ENCODE peak calls at places on chromosomes 13 and 19, in seven cellular contexts. One of them, this sample, is unnamed.

GRCh38 chr13:103517066-103517767 is 451.0 kb upstream of the SLC10A2 start:
- DNase-seq in MM.1S: peak; percentile 56
- DNase-seq in CD8-positive, alpha-beta T cell: no peak
- DNase-seq in fibroblast of lung: no peak
- DNase-seq in heart right ventricle: no peak
- DNase-seq in WERI-Rb-1: no peak
- DNase-seq in right atrium auricular region: no peak
- DNase-seq in this sample: no peak

GRCh38 chr13:71729441-71729840 is 137.6 kb downstream of the DACH1 start:
- DNase-seq in MM.1S: no peak
- DNase-seq in CD8-positive, alpha-beta T cell: no peak
- DNase-seq in fibroblast of lung: no peak
- DNase-seq in right atrium auricular region: no peak
- DNase-seq in WERI-Rb-1: no peak
- DNase-seq in heart right ventricle: no peak
- DNase-seq in this sample: no peak

GRCh38 chr19:45469835-45470146 is 2.0 kb downstream of the FOSB start:
- DNase-seq in WERI-Rb-1: peak; percentile 92
- DNase-seq in fibroblast of lung: no peak
- DNase-seq in right atrium auricular region: no peak
- DNase-seq in MM.1S: peak; percentile 85
- DNase-seq in CD8-positive, alpha-beta T cell: no peak
- DNase-seq in heart right ventricle: no peak
- DNase-seq in this sample: no peak

GRCh38 chr19:49333426-49334288 is 1.5 kb upstream of the CD37 start:
- DNase-seq in heart right ventricle: no peak
- DNase-seq in CD8-positive, alpha-beta T cell: peak; percentile 62
- DNase-seq in right atrium auricular region: no peak
- DNase-seq in MM.1S: peak; percentile 43
- DNase-seq in fibroblast of lung: no peak
- DNase-seq in WERI-Rb-1: no peak
- DNase-seq in this sample: peak; percentile 65

GRCh38 chr13:72820156-72820897 is 38.4 kb downstream of the PIBF1 start:
- DNase-seq in MM.1S: no peak
- DNase-seq in WERI-Rb-1: no peak
- DNase-seq in right atrium auricular region: no peak
- DNase-seq in heart right ventricle: no peak
- DNase-seq in fibroblast of lung: peak; percentile 95
- DNase-seq in CD8-positive, alpha-beta T cell: no peak
- DNase-seq in this sample: no peak

GRCh38 chr13:99227909-99228688 is 27.4 kb downstream of the UBAC2 start:
- DNase-seq in CD8-positive, alpha-beta T cell: no peak
- DNase-seq in MM.1S: no peak
- DNase-seq in heart right ventricle: no peak
- DNase-seq in WERI-Rb-1: no peak
- DNase-seq in right atrium auricular region: no peak
- DNase-seq in fibroblast of lung: no peak
- DNase-seq in this sample: no peak

GRCh38 chr13:69579351-69579750 is 528.3 kb upstream of the ATXN8OS start:
- DNase-seq in WERI-Rb-1: no peak
- DNase-seq in fibroblast of lung: no peak
- DNase-seq in right atrium auricular region: no peak
- DNase-seq in MM.1S: peak; percentile 7
- DNase-seq in CD8-positive, alpha-beta T cell: no peak
- DNase-seq in heart right ventricle: no peak
- DNase-seq in this sample: no peak

GRCh38 chr13:27182054-27182453 is 10.4 kb upstream of the USP12 start:
- DNase-seq in MM.1S: no peak
- DNase-seq in heart right ventricle: no peak
- DNase-seq in right atrium auricular region: no peak
- DNase-seq in WERI-Rb-1: no peak
- DNase-seq in fibroblast of lung: no peak
- DNase-seq in CD8-positive, alpha-beta T cell: no peak
- DNase-seq in this sample: no peak

GRCh38 chr13:39224841-39225240 is 186.6 kb downstream of the NHLRC3 start:
- DNase-seq in WERI-Rb-1: no peak
- DNase-seq in right atrium auricular region: no peak
- DNase-seq in MM.1S: no peak
- DNase-seq in CD8-positive, alpha-beta T cell: no peak
- DNase-seq in fibroblast of lung: no peak
- DNase-seq in heart right ventricle: no peak
- DNase-seq in this sample: no peak

GRCh38 chr19:16649734-16650133 is 10.2 kb downstream of the SMIM7 start:
- DNase-seq in right atrium auricular region: peak; percentile 63
- DNase-seq in heart right ventricle: no peak
- DNase-seq in CD8-positive, alpha-beta T cell: no peak
- DNase-seq in fibroblast of lung: no peak
- DNase-seq in MM.1S: no peak
- DNase-seq in WERI-Rb-1: no peak
- DNase-seq in this sample: no peak

GRCh38 chr13:45353895-45354294 is 12.9 kb upstream of the TPT1 start:
- DNase-seq in fibroblast of lung: no peak
- DNase-seq in MM.1S: no peak
- DNase-seq in right atrium auricular region: no peak
- DNase-seq in CD8-positive, alpha-beta T cell: no peak
- DNase-seq in heart right ventricle: no peak
- DNase-seq in WERI-Rb-1: no peak
- DNase-seq in this sample: no peak

GRCh38 chr13:50268500-50268899 is 253.3 kb downstream of the KCNRG start:
- DNase-seq in fibroblast of lung: no peak
- DNase-seq in MM.1S: no peak
- DNase-seq in heart right ventricle: no peak
- DNase-seq in WERI-Rb-1: no peak
- DNase-seq in CD8-positive, alpha-beta T cell: no peak
- DNase-seq in right atrium auricular region: no peak
- DNase-seq in this sample: no peak

GRCh38 chr13:49629947-49630346 is 1.6 kb downstream of the ARL11 start:
- DNase-seq in CD8-positive, alpha-beta T cell: no peak
- DNase-seq in right atrium auricular region: no peak
- DNase-seq in fibroblast of lung: peak; percentile 22
- DNase-seq in MM.1S: no peak
- DNase-seq in heart right ventricle: no peak
- DNase-seq in WERI-Rb-1: no peak
- DNase-seq in this sample: no peak

GRCh38 chr13:42258747-42259146 is 13.2 kb upstream of the AKAP11 start:
- DNase-seq in CD8-positive, alpha-beta T cell: no peak
- DNase-seq in MM.1S: no peak
- DNase-seq in heart right ventricle: no peak
- DNase-seq in WERI-Rb-1: peak; percentile 9
- DNase-seq in right atrium auricular region: no peak
- DNase-seq in fibroblast of lung: no peak
- DNase-seq in this sample: no peak

GRCh38 chr19:46646402-46646801 is 10.4 kb upstream of the GNG8 start:
- DNase-seq in CD8-positive, alpha-beta T cell: no peak
- DNase-seq in MM.1S: no peak
- DNase-seq in WERI-Rb-1: no peak
- DNase-seq in right atrium auricular region: no peak
- DNase-seq in heart right ventricle: no peak
- DNase-seq in fibroblast of lung: no peak
- DNase-seq in this sample: no peak

GRCh38 chr13:80413611-80414010 is 72.7 kb upstream of the SPRY2 start:
- DNase-seq in MM.1S: no peak
- DNase-seq in right atrium auricular region: no peak
- DNase-seq in WERI-Rb-1: no peak
- DNase-seq in heart right ventricle: no peak
- DNase-seq in CD8-positive, alpha-beta T cell: no peak
- DNase-seq in fibroblast of lung: no peak
- DNase-seq in this sample: no peak

GRCh38 chr19:2252481-2253105 is 3.5 kb downstream of the AMH start:
- DNase-seq in MM.1S: no peak
- DNase-seq in right atrium auricular region: no peak
- DNase-seq in WERI-Rb-1: no peak
- DNase-seq in CD8-positive, alpha-beta T cell: no peak
- DNase-seq in fibroblast of lung: no peak
- DNase-seq in heart right ventricle: no peak
- DNase-seq in this sample: no peak

GRCh38 chr19:47491358-47492136 is 7.5 kb upstream of the KPTN start:
- DNase-seq in CD8-positive, alpha-beta T cell: no peak
- DNase-seq in right atrium auricular region: no peak
- DNase-seq in WERI-Rb-1: no peak
- DNase-seq in heart right ventricle: no peak
- DNase-seq in fibroblast of lung: no peak
- DNase-seq in MM.1S: no peak
- DNase-seq in this sample: no peak

GRCh38 chr13:39036212-39036611 is 1.7 kb downstream of the PROSER1 start:
- DNase-seq in MM.1S: peak; percentile 10
- DNase-seq in WERI-Rb-1: no peak
- DNase-seq in CD8-positive, alpha-beta T cell: no peak
- DNase-seq in heart right ventricle: no peak
- DNase-seq in right atrium auricular region: no peak
- DNase-seq in fibroblast of lung: peak; percentile 36
- DNase-seq in this sample: no peak

GRCh38 chr19:5480427-5480836 is 25.2 kb downstream of the ZNRF4 start:
- DNase-seq in MM.1S: no peak
- DNase-seq in CD8-positive, alpha-beta T cell: peak; percentile 10
- DNase-seq in heart right ventricle: no peak
- DNase-seq in WERI-Rb-1: peak; percentile 47
- DNase-seq in fibroblast of lung: no peak
- DNase-seq in right atrium auricular region: no peak
- DNase-seq in this sample: no peak

GRCh38 chr13:41956272-41956671 is 4.6 kb downstream of the VWA8 start:
- DNase-seq in fibroblast of lung: no peak
- DNase-seq in CD8-positive, alpha-beta T cell: no peak
- DNase-seq in right atrium auricular region: no peak
- DNase-seq in MM.1S: no peak
- DNase-seq in WERI-Rb-1: no peak
- DNase-seq in heart right ventricle: no peak
- DNase-seq in this sample: no peak

GRCh38 chr19:35079826-35080225 is 35.8 kb upstream of the FXYD3 start:
- DNase-seq in right atrium auricular region: no peak
- DNase-seq in WERI-Rb-1: no peak
- DNase-seq in MM.1S: no peak
- DNase-seq in CD8-positive, alpha-beta T cell: no peak
- DNase-seq in fibroblast of lung: no peak
- DNase-seq in heart right ventricle: no peak
- DNase-seq in this sample: no peak

GRCh38 chr19:2079076-2079864 is 16.9 kb downstream of the MOB3A start:
- DNase-seq in WERI-Rb-1: no peak
- DNase-seq in heart right ventricle: no peak
- DNase-seq in MM.1S: no peak
- DNase-seq in CD8-positive, alpha-beta T cell: no peak
- DNase-seq in right atrium auricular region: no peak
- DNase-seq in fibroblast of lung: no peak
- DNase-seq in this sample: no peak

GRCh38 chr19:6535558-6536137 is 4.8 kb downstream of the TNFSF9 start:
- DNase-seq in CD8-positive, alpha-beta T cell: no peak
- DNase-seq in fibroblast of lung: no peak
- DNase-seq in WERI-Rb-1: no peak
- DNase-seq in right atrium auricular region: no peak
- DNase-seq in heart right ventricle: no peak
- DNase-seq in MM.1S: no peak
- DNase-seq in this sample: no peak

GRCh38 chr19:33630880-33631627 is 9.3 kb downstream of the CHST8 start:
- DNase-seq in CD8-positive, alpha-beta T cell: no peak
- DNase-seq in right atrium auricular region: no peak
- DNase-seq in WERI-Rb-1: no peak
- DNase-seq in MM.1S: no peak
- DNase-seq in fibroblast of lung: no peak
- DNase-seq in heart right ventricle: no peak
- DNase-seq in this sample: no peak

GRCh38 chr19:10089801-10090375 is 3.8 kb downstream of the SHFL start:
- DNase-seq in fibroblast of lung: no peak
- DNase-seq in heart right ventricle: no peak
- DNase-seq in MM.1S: no peak
- DNase-seq in CD8-positive, alpha-beta T cell: no peak
- DNase-seq in WERI-Rb-1: no peak
- DNase-seq in right atrium auricular region: no peak
- DNase-seq in this sample: no peak

GRCh38 chr19:10091370-10091687 is 5.2 kb downstream of the SHFL start:
- DNase-seq in CD8-positive, alpha-beta T cell: no peak
- DNase-seq in heart right ventricle: no peak
- DNase-seq in fibroblast of lung: no peak
- DNase-seq in right atrium auricular region: no peak
- DNase-seq in WERI-Rb-1: no peak
- DNase-seq in MM.1S: no peak
- DNase-seq in this sample: no peak

GRCh38 chr19:10093295-10094186 is 7.4 kb downstream of the SHFL start:
- DNase-seq in CD8-positive, alpha-beta T cell: no peak
- DNase-seq in WERI-Rb-1: no peak
- DNase-seq in MM.1S: no peak
- DNase-seq in heart right ventricle: no peak
- DNase-seq in fibroblast of lung: no peak
- DNase-seq in right atrium auricular region: no peak
- DNase-seq in this sample: no peak

GRCh38 chr19:10092648-10093294 is 6.7 kb downstream of the SHFL start:
- DNase-seq in CD8-positive, alpha-beta T cell: no peak
- DNase-seq in fibroblast of lung: no peak
- DNase-seq in right atrium auricular region: no peak
- DNase-seq in MM.1S: no peak
- DNase-seq in heart right ventricle: no peak
- DNase-seq in WERI-Rb-1: no peak
- DNase-seq in this sample: no peak

GRCh38 chr19:10091892-10092641 is 6.0 kb downstream of the SHFL start:
- DNase-seq in MM.1S: no peak
- DNase-seq in WERI-Rb-1: no peak
- DNase-seq in right atrium auricular region: no peak
- DNase-seq in fibroblast of lung: no peak
- DNase-seq in heart right ventricle: no peak
- DNase-seq in CD8-positive, alpha-beta T cell: no peak
- DNase-seq in this sample: no peak
- H3K4me3 ChIP-seq in MM.1S: no peak overlapping the region
- H3K4me3 ChIP-seq in WERI-Rb-1: no peak overlapping the region
- H3K4me3 ChIP-seq in right atrium auricular region: no peak overlapping the region
- H3K4me3 ChIP-seq in fibroblast of lung: no peak overlapping the region
- H3K4me3 ChIP-seq in heart right ventricle: no peak overlapping the region
- H3K4me3 ChIP-seq in CD8-positive, alpha-beta T cell: no peak overlapping the region
- H3K4me3 ChIP-seq in this sample: no peak overlapping the region

GRCh38 chr19:51983361-51983760 is 3.3 kb downstream of the ZNF350 start:
- DNase-seq in WERI-Rb-1: no peak
- DNase-seq in MM.1S: no peak
- DNase-seq in CD8-positive, alpha-beta T cell: no peak
- DNase-seq in right atrium auricular region: no peak
- DNase-seq in fibroblast of lung: no peak
- DNase-seq in heart right ventricle: no peak
- DNase-seq in this sample: no peak
- H3K9me3 ChIP-seq in WERI-Rb-1: no peaks in the 10 kb centered on the region
- H3K9me3 ChIP-seq in MM.1S: no peaks in the 10 kb centered on the region
- H3K9me3 ChIP-seq in CD8-positive, alpha-beta T cell: peaks cover 30% of the 10 kb centered on the region
- H3K9me3 ChIP-seq in right atrium auricular region: no peaks in the 10 kb centered on the region
- H3K9me3 ChIP-seq in fibroblast of lung: no peaks in the 10 kb centered on the region
- H3K9me3 ChIP-seq in heart right ventricle: peaks cover 16% of the 10 kb centered on the region
- H3K9me3 ChIP-seq in this sample: peaks cover 81% of the 10 kb centered on the region

DNA sequence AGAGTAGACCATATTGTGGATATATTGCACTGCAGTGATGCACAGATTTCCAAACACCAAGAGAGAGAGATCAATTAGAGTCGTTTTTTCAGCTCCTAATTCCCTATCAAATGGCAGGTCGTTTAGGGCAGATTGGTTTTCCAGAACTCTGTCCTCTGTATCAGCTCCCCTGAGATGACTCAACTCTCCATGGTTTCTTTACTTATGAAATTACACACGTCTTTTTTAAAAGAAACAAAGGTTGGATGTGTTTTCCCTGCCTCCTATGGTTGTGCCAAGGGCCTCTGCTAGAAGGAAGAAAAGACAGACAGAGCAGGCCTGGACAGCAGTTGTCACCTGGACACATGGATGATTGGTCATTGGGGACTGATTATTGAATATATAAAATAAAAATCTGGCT is 478.1 kb upstream of the NBEA start:
- DNase-seq in heart right ventricle: no peak
- DNase-seq in fibroblast of lung: peak; percentile 25
- DNase-seq in CD8-positive, alpha-beta T cell: no peak
- DNase-seq in right atrium auricular region: no peak
- DNase-seq in MM.1S: no peak
- DNase-seq in WERI-Rb-1: no peak
- DNase-seq in this sample: no peak
- H3K4me3 ChIP-seq in heart right ventricle: no peak overlapping the region
- H3K4me3 ChIP-seq in fibroblast of lung: no peak overlapping the region
- H3K4me3 ChIP-seq in CD8-positive, alpha-beta T cell: no peak overlapping the region
- H3K4me3 ChIP-seq in right atrium auricular region: no peak overlapping the region
- H3K4me3 ChIP-seq in MM.1S: no peak overlapping the region
- H3K4me3 ChIP-seq in WERI-Rb-1: no peak overlapping the region
- H3K4me3 ChIP-seq in this sample: no peak overlapping the region

GRCh38 chr19:23822735-23823134 is 64.0 kb upstream of the ZNF681 start:
- DNase-seq in right atrium auricular region: no peak
- DNase-seq in heart right ventricle: no peak
- DNase-seq in MM.1S: no peak
- DNase-seq in fibroblast of lung: no peak
- DNase-seq in CD8-positive, alpha-beta T cell: no peak
- DNase-seq in WERI-Rb-1: no peak
- DNase-seq in this sample: no peak
- H3K9me3 ChIP-seq in right atrium auricular region: peaks cover 19% of the 10 kb centered on the region
- H3K9me3 ChIP-seq in heart right ventricle: peaks cover 34% of the 10 kb centered on the region
- H3K9me3 ChIP-seq in MM.1S: no peaks in the 10 kb centered on the region
- H3K9me3 ChIP-seq in fibroblast of lung: no peaks in the 10 kb centered on the region
- H3K9me3 ChIP-seq in CD8-positive, alpha-beta T cell: peaks cover 10% of the 10 kb centered on the region
- H3K9me3 ChIP-seq in WERI-Rb-1: peaks cover 23% of the 10 kb centered on the region
- H3K9me3 ChIP-seq in this sample: peaks cover 54% of the 10 kb centered on the region

This sample was measured in ascending aorta.